ENCODE peak calls at places on chromosomes 12 and 14, in five cellular contexts. P, S, C, Z and D are unnamed samples.

GRCh38 chr12:131085816-131086591 is 132.3 kb downstream of the ADGRD1 start:
- DNase-seq in Z (no peak), S (no peak), P (no peak), C (no peak), D (no peak)

GRCh38 chr12:88163371-88163770 is 21.3 kb downstream of the TMTC3 start:
- DNase-seq in Z (no peak), C (no peak), S (peak; percentile 48), P (no peak), D (no peak)

GRCh38 chr14:81710232-81710845 is 176.7 kb upstream of the SEL1L start:
- DNase-seq in C (peak; percentile 3), Z (no peak), S (peak; percentile 43), P (peak; percentile 42), D (no peak)

GRCh38 chr12:126776047-126776446 is 1490.9 kb upstream of the TMEM132C start:
- DNase-seq in C (no peak), Z (no peak), S (no peak), P (no peak), D (no peak)

GRCh38 chr14:51783765-51784164 is 76.6 kb upstream of the GNG2 start:
- DNase-seq in C (peak; percentile 56), S (peak; percentile 17), P (no peak), Z (no peak), D (no peak)

GRCh38 chr14:25406818-25407217 is 356.9 kb upstream of the STXBP6 start:
- DNase-seq in S (peak; percentile 39), Z (peak; percentile 47), C (no peak), P (peak; percentile 56), D (peak; percentile 56)

GRCh38 chr12:131114942-131115584 is 161.4 kb downstream of the ADGRD1 start:
- DNase-seq in Z (no peak), S (no peak), P (no peak), C (no peak), D (no peak)

GRCh38 chr14:50762001-50762930 is 68.7 kb downstream of the NIN start:
- DNase-seq in S (no peak), P (no peak), C (peak; percentile 59), Z (no peak), D (no peak)

GRCh38 chr12:123242083-123242904 is 9.1 kb downstream of the MTRFR start:
- DNase-seq in P (no peak), Z (no peak), S (no peak), C (no peak), D (no peak)

GRCh38 chr14:77403798-77404197 is 19.5 kb downstream of the NOXRED1 start:
- DNase-seq in P (no peak), Z (no peak), S (no peak), C (no peak), D (no peak)

GRCh38 chr12:122062832-122063690 is 15.5 kb upstream of the MLXIP start:
- DNase-seq in Z (no peak), P (no peak), S (peak; percentile 83), C (peak; percentile 90), D (peak; percentile 77)

GRCh38 chr12:46538976-46539375 is 166.4 kb upstream of the SLC38A2 start:
- DNase-seq in C (no peak), S (no peak), P (no peak), Z (no peak), D (no peak)

GRCh38 chr12:27602516-27602915 is 78.5 kb downstream of the PPFIBP1 start:
- DNase-seq in S (peak; percentile 67), Z (no peak), C (peak; percentile 73), P (no peak), D (no peak)

GRCh38 chr12:129486931-129487330 is 416.9 kb downstream of the TMEM132D start:
- DNase-seq in P (no peak), S (no peak), C (no peak), Z (no peak), D (no peak)

GRCh38 chr14:40240456-40240855 is 808.2 kb upstream of the FBXO33 start:
- DNase-seq in P (no peak), C (peak; percentile 7), Z (no peak), S (no peak), D (no peak)

GRCh38 chr14:70981005-70981952 is 74.0 kb downstream of the PCNX1 start:
- DNase-seq in S (no peak), C (no peak), Z (no peak), P (no peak), D (no peak)

GRCh38 chr12:126389215-126389841 is 1324.1 kb downstream of the AACS start:
- DNase-seq in S (peak; percentile 49), P (no peak), Z (no peak), C (no peak), D (no peak)

GRCh38 chr12:17478908-17479673 is 610.9 kb downstream of the RERGL start:
- DNase-seq in S (no peak), C (no peak), P (no peak), Z (no peak), D (no peak)
- H2BK12ac ChIP-seq in S (no peak overlapping the region), C (no peak overlapping the region), P (no peak overlapping the region), Z (no peak overlapping the region), D (no peak overlapping the region)

DNA sequence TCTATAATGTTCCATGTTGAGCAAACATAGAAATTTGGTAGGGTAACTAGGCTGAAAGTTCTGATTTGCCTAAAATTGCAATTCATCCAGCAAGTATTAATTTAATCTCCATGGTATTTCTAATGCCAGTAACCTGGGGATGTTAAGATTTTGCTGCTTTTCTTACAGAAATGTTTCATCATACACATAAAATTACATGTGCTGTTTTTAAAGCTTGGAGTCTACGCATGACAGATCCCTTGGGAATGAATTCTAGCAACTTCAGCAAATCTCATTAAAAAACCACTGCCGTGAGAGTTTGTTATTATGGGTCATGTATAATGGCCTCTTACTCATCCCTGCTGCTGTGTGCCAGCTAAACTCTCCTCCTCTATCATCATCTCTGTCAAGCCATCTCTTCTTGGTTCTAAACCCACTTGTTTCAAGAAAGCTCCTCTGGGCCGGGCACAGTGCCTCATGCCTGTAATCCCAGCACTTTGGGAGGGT is 61.1 kb upstream of the METAP2 start:
- DNase-seq in C (peak; percentile 93), P (no peak), Z (no peak), S (peak; percentile 57), D (no peak)
- H4K91ac ChIP-seq in C (no peak overlapping the region), P (no peak overlapping the region), Z (no peak overlapping the region), S (no peak overlapping the region), D (no peak overlapping the region)

DNA sequence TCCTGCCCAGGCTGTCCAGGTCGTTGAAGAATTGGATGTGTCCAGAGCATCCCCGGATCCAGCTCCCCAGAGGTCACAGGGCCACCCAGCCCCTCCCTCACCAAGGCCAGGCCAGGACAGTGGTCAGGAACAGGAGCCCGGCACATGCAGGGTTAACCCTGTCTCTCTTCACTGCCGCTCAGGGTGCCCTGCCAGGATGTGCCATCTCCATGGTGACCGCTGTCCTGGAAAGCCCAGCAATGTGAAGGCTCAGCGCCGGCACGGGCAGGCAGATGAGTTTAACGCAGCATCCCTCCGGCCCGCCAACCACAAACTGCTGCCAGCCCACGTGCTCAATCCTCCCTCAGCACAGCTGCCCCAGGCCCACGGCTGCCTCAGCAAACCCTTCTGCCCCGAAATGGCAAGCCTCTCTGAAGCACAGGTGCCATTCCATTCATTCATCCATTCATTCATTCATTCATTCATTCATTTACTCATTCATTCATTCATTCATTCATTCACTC is 4.4 kb downstream of the TMEM179 start:
- DNase-seq in S (no peak), Z (no peak), C (no peak), P (no peak), D (no peak)
- H2BK12ac ChIP-seq in S (no peak overlapping the region), Z (no peak overlapping the region), C (no peak overlapping the region), P (no peak overlapping the region), D (no peak overlapping the region)

GRCh38 chr12:50402270-50403000 is 1.8 kb downstream of the LARP4 start:
- DNase-seq in S (peak; percentile 8), P (no peak), Z (no peak), C (peak; percentile 18), D (no peak)

GRCh38 chr12:50400104-50400637 is 514 bp upstream of the LARP4 start:
- DNase-seq in P (no peak), Z (no peak), C (no peak), S (no peak), D (no peak)

GRCh38 chr12:50403001-50403440 is 2.3 kb downstream of the LARP4 start:
- DNase-seq in P (no peak), C (no peak), S (no peak), Z (no peak), D (no peak)

GRCh38 chr12:50400638-50401382 is at the start of gene LARP4:
- DNase-seq in S (peak; percentile 95), C (peak; percentile 97), Z (peak; percentile 84), P (peak; percentile 87), D (peak; percentile 98)

DNA sequence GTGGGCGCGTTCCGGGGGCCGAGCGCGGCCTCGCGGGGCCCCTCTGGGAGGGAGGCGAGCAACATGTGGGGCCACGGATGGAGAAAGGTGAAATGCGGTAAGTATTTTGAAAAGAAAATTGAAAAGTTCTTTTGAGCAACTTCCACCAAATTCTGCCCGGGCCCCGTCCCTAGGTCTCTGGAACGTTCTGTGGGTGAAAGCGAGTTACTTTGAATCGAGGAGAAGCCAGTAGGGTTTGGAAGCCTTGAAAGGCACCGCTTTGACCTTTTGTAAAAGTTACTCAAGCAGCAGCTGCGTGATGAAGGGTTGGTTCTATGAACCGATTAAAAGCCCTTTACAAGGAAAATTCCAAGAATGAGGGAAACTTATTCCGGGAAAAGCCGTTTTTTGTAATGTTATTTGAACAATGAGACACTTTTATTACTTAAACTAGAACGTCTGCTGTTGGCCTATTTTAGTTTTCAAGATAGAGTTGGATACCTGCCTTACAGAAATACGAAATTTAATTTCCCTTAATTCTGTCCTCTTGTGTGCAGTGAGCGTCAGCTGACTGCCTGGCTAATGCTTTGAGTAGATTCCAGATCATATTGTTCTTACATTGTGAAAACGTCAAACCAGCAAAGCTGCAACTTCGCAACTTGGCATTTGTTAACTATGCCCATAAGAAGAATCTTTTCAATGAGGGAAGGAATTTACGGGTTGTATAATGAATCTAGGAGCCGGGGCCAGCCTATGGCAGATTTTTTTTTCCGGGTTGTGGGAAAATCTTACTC is 884 bp downstream of the LARP4 start:
- DNase-seq in Z (no peak), P (peak; percentile 6), C (peak; percentile 53), S (peak; percentile 65), D (no peak)
- H4K91ac ChIP-seq in Z (no peak overlapping the region), P (no peak overlapping the region), C (no peak overlapping the region), S (peak overlapping the region; percentile 71), D (no peak overlapping the region)

GRCh38 chr12:1881301-1881700 is 37.2 kb downstream of the CACNA2D4 start:
- DNase-seq in C (no peak), Z (no peak), S (no peak), P (no peak), D (peak; percentile 18)
- H2BK12ac ChIP-seq in C (no peak overlapping the region), Z (no peak overlapping the region), S (no peak overlapping the region), P (no peak overlapping the region), D (no peak overlapping the region)

GRCh38 chr14:69190191-69190590 is 1.1 kb upstream of the EXD2 start:
- DNase-seq in P (no peak), S (no peak), C (no peak), Z (no peak), D (no peak)

GRCh38 chr14:69191340-69192111 is at the start of gene EXD2:
- DNase-seq in Z (peak; percentile 87), C (peak; percentile 77), P (peak; percentile 68), S (peak; percentile 93), D (peak; percentile 96)
- H4K91ac ChIP-seq in Z (no peak within 1 kb of the TSS), C (peak within 1 kb of the TSS; percentile 37), P (no peak within 1 kb of the TSS), S (peak within 1 kb of the TSS; percentile 61), D (no peak within 1 kb of the TSS)

DNA sequence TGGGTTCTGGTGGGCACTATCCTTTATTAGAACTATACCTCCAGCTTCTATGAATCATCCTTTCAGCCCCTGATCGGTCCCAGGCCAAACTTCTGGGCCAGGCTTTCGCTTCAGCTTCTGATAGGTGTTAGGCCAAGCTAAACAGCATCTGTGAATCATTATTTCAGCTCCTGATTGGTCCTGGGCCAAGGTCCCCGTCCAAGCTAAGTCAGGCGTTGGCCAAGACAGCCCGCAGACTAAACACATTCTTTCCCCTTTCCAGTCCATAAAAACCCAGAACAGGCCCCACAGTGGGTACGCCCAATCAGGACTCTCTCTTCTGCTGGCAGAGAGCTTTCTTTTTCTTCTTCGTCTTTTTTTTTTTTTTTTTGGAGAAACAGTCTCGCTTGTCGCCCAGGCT is 1808.9 kb upstream of the SEL1L start:
- DNase-seq in S (no peak), Z (no peak), P (no peak), C (no peak), D (no peak)
- H2BK12ac ChIP-seq in S (no peak overlapping the region), Z (no peak overlapping the region), P (no peak overlapping the region), C (no peak overlapping the region), D (no peak overlapping the region)